ENCODE peak calls at places on chromosomes 6 and 20, in four cellular contexts. One of them, this sample, is unnamed.

GRCh38 chr6:7236312-7237209 is 76.4 kb downstream of the SSR1 start:
- DNase-seq in activated T-cell treated with anti-CD3 and anti-CD28 coated beads for 24 hours: no peak
- DNase-seq in substantia nigra: no peak
- DNase-seq in effector CD4-positive, alpha-beta T cell: no peak
- DNase-seq in this sample: no peak

GRCh38 chr20:40717343-40717865 is 28.4 kb upstream of the MAFB start:
- DNase-seq in activated T-cell treated with anti-CD3 and anti-CD28 coated beads for 24 hours: no peak
- DNase-seq in substantia nigra: no peak
- DNase-seq in effector CD4-positive, alpha-beta T cell: no peak
- DNase-seq in this sample: no peak

GRCh38 chr6:72930733-72931132 is 294.6 kb downstream of the KHDC1L start:
- DNase-seq in effector CD4-positive, alpha-beta T cell: no peak
- DNase-seq in substantia nigra: no peak
- DNase-seq in activated T-cell treated with anti-CD3 and anti-CD28 coated beads for 24 hours: no peak
- DNase-seq in this sample: no peak

GRCh38 chr6:88422831-88423230 is 256.7 kb upstream of the CNR1 start:
- DNase-seq in effector CD4-positive, alpha-beta T cell: no peak
- DNase-seq in substantia nigra: no peak
- DNase-seq in activated T-cell treated with anti-CD3 and anti-CD28 coated beads for 24 hours: no peak
- DNase-seq in this sample: no peak

GRCh38 chr6:23456396-23456795 is 669.6 kb upstream of the NRSN1 start:
- DNase-seq in effector CD4-positive, alpha-beta T cell: no peak
- DNase-seq in substantia nigra: no peak
- DNase-seq in activated T-cell treated with anti-CD3 and anti-CD28 coated beads for 24 hours: no peak
- DNase-seq in this sample: no peak

GRCh38 chr6:129677634-129678325 is 32.2 kb downstream of the ARHGAP18 start:
- DNase-seq in substantia nigra: no peak
- DNase-seq in activated T-cell treated with anti-CD3 and anti-CD28 coated beads for 24 hours: no peak
- DNase-seq in effector CD4-positive, alpha-beta T cell: no peak
- DNase-seq in this sample: no peak

GRCh38 chr6:19964115-19964514 is 126.9 kb downstream of the ID4 start:
- DNase-seq in effector CD4-positive, alpha-beta T cell: no peak
- DNase-seq in substantia nigra: no peak
- DNase-seq in activated T-cell treated with anti-CD3 and anti-CD28 coated beads for 24 hours: no peak
- DNase-seq in this sample: no peak

GRCh38 chr6:31122803-31123706 is 2.8 kb upstream of the CDSN start:
- DNase-seq in activated T-cell treated with anti-CD3 and anti-CD28 coated beads for 24 hours: no peak
- DNase-seq in effector CD4-positive, alpha-beta T cell: no peak
- DNase-seq in substantia nigra: peak
- DNase-seq in this sample: peak

GRCh38 chr6:39882567-39882953 is 51.7 kb downstream of the MOCS1 start:
- DNase-seq in activated T-cell treated with anti-CD3 and anti-CD28 coated beads for 24 hours: no peak
- DNase-seq in substantia nigra: no peak
- DNase-seq in effector CD4-positive, alpha-beta T cell: no peak
- DNase-seq in this sample: no peak